ENCODE peak calls at places on chromosomes 6 and 20, in seven cellular contexts. I is ascending aorta, M is tibial nerve, D is heart left ventricle, X is DND-41, V is hepatocyte, B is uterus. E is an unnamed sample. For H3K4me1, the result is how much of the 10 kb centered on the place peaks cover.

GRCh38 chr20:62858059-62858458 is 3.6 kb downstream of the TCFL5 start:
- DNase-seq in I (no peak), M (no peak), D (no peak), X (no peak), V (no peak), B (no peak), E (no peak)

GRCh38 chr6:39029156-39030011 is 19.2 kb upstream of the GLP1R start:
- DNase-seq in I (no peak), M (no peak), D (no peak), X (peak), V (peak), B (no peak), E (peak)

GRCh38 chr20:18020931-18021330 is 36.8 kb downstream of the OVOL2 start:
- DNase-seq in I (no peak), M (no peak), D (no peak), X (no peak), V (no peak), B (no peak), E (no peak)

GRCh38 chr6:103280417-103280816 is 1579.3 kb downstream of the HACE1 start:
- DNase-seq in I (no peak), M (no peak), D (no peak), X (no peak), V (no peak), B (no peak), E (no peak)

GRCh38 chr6:52187098-52187497 is 923 bp downstream of the IL17A start:
- DNase-seq in I (no peak), M (no peak), D (no peak), X (no peak), V (no peak), B (no peak), E (no peak)

GRCh38 chr6:148316308-148316707 is 26.3 kb upstream of the SASH1 start:
- DNase-seq in I (no peak), M (no peak), D (no peak), X (no peak), V (no peak), B (no peak), E (no peak)

GRCh38 chr20:13458860-13459451 is 179.8 kb downstream of the TASP1 start:
- DNase-seq in I (no peak), M (peak), D (no peak), X (peak), V (peak), B (no peak), E (peak)

GRCh38 chr6:106486236-106486635 is 125.7 kb downstream of the CRYBG1 start:
- DNase-seq in I (no peak), M (no peak), D (no peak), X (no peak), V (no peak), B (no peak), E (no peak)

DNA sequence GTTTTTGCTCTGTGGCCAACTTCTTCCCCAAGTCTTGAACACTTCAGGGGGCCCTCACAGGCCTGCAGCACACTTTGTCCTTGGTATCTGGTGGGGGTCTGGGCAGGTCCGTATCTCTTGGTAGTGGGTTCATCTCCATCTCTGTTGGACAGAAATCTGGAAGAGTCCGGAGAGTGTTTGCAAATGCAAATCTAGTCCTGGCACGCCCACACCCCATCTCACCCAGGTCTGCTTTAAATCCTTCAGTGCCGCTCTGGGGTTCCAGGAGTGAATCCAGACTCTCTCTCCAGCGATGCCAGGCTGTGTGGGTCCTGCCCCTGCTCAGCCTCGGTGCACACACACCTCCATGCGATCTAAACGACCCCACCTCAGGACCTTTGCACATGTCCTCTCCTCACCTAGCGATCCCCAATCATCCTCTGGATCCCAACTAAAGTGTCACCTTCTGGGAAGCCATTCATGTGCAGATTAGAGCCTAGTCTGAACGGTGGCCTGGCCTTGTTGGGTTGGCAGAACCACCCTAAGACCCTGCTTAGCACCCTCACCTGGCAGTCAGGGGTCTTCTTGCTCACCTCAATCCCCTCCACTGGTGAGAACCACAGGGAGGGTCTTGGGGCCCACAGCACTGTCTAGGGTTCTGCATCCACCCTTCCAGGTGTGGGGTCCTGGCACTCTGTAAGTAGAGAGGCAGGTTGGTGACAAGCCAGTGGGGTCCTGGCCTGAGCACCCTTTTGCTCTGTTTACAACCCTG is 100.9 kb downstream of the SYCP2 start:
- DNase-seq in I (no peak), M (no peak), D (no peak), X (no peak), V (peak), B (no peak), E (no peak)
- H3K4me1 ChIP-seq in I (under half), M (under half), D (half or more), X (under half), V (under half), B (under half), E (under half)

GRCh38 chr6:77177470-77177869 is 285.8 kb downstream of the HTR1B start:
- DNase-seq in I (no peak), M (no peak), D (no peak), X (no peak), V (no peak), B (no peak), E (no peak)

GRCh38 chr6:77178821-77179220 is 284.5 kb downstream of the HTR1B start:
- DNase-seq in I (no peak), M (no peak), D (no peak), X (no peak), V (no peak), B (no peak), E (peak)

GRCh38 chr6:77172578-77172977 is 290.7 kb downstream of the HTR1B start:
- DNase-seq in I (no peak), M (no peak), D (no peak), X (no peak), V (no peak), B (no peak), E (no peak)

GRCh38 chr6:77173472-77174074 is 289.7 kb downstream of the HTR1B start:
- DNase-seq in I (no peak), M (no peak), D (no peak), X (no peak), V (no peak), B (no peak), E (peak)
- TF ChIP-seq CTCF in I (no peak), M (no peak), D (no peak), X (no peak), V (no peak), B (no peak), E (peak)

GRCh38 chr6:4606681-4607025 is 169.6 kb upstream of the CDYL start:
- DNase-seq in I (no peak), M (no peak), D (no peak), X (no peak), V (no peak), B (no peak), E (no peak)

GRCh38 chr6:4606016-4606415 is 170.2 kb upstream of the CDYL start:
- DNase-seq in I (no peak), M (no peak), D (no peak), X (no peak), V (no peak), B (no peak), E (no peak)

GRCh38 chr6:4607793-4608192 is 168.4 kb upstream of the CDYL start:
- DNase-seq in I (no peak), M (no peak), D (no peak), X (no peak), V (no peak), B (no peak), E (peak)

GRCh38 chr6:4608361-4609115 is 167.7 kb upstream of the CDYL start:
- DNase-seq in I (no peak), M (no peak), D (no peak), X (no peak), V (no peak), B (no peak), E (no peak)

DNA sequence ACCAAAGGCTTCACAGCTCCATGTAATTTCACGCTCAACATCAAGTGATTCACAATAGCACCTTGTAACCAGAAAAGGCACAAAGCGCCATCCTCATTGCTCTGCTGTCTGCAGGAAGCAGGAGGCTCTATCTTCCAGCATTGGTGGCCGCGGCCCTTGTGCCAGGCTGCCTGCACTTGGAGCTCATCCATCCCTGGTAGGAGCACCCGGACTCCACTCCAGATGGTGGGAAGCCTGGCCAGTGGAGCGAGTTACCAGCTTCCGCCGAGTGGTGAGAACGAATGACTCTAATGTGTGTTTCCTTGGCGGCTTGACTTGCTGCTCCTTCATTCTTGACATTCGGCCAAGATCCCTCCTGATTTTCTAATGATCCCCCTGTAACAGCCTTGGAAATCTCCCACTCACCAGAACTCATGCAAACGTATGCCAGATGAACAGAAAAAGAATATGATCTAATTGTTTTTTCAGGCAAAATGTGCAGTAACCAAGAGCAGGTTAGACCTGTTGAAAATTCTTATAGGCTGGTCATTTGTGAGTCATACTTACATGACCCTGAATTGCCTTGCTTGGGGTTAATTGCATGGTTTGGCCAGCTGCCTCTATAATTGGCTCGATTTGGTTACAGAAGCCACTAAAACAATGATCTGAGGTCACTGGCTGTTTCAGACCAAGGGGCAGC is 169.0 kb upstream of the CDYL start:
- DNase-seq in I (peak), M (peak), D (no peak), X (no peak), V (no peak), B (peak), E (no peak)
- H3K27ac ChIP-seq in I (peak), M (no peak), D (no peak), X (no peak), V (no peak), B (peak), E (no peak)

DNA sequence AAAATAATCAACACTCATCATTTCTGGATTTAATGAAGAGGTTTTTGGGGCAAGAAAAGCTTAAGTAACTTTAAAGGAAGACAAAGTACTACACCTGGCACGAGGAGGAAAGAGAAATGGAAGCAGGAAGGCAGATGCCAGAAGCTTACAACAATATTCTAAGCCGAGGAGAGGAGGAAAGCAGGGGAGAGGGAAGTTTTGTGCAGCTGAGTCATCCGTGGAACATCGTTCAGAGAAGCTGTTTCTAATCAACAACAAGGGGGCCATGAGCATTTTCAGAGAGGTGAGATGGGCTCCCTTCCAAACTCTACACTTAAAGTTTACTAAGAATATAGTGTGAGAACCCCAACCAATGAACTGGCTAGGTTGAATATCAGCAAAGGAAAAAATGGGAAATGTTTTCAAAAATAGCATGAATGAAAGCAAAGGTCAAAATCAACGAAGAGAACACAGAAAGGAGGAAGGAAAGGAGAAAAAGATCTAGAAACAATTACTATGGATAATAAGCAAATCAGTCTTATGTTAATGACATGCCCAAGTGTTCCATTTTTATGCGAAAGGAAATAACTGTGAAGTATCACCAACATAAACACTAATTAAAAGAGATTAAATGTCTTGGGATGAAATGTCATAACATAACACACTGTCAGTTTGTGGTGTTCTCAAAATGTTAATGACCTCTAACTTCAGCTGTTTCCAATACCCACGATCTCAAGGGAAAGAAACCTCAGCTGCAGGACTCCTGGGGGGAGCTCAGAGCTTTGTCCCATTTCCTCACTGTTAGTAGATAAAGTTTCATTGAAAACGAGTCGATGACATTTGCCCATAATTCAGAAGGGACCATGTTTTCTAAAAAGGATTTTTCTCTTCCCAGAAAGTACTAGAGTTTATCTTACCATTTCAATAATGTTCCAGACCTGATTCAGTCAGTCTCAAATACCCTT is 203.4 kb upstream of the STXBP5 start:
- DNase-seq in I (no peak), M (no peak), D (no peak), X (no peak), V (peak), B (no peak), E (no peak)
- H3K4me1 ChIP-seq in I (under half), M (under half), D (under half), X (under half), V (under half), B (under half), E (under half)

DNA sequence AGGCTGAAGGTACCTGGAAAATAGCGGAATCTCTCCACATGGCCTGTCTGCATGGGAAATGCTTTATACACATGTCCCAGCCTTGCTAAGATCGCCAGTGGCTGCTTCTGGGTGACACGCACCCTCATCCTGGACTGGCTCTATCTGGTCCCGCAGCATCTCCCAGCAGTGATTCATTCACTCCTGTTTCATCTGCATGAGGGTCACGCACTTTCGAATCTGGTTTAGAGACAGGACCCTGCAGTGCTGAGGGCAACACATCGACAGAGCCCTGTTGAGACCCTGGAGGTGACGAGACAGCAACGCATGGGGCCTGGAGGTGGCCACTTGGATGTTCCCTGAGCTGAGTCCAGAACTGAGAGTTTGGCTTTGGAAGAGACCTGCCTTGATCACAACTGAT is 136.5 kb downstream of the SMOC2 start:
- DNase-seq in I (peak), M (no peak), D (no peak), X (no peak), V (no peak), B (no peak), E (no peak)
- TF ChIP-seq CTCF in I (no peak), M (no peak), D (no peak), X (no peak), V (no peak), B (no peak), E (no peak)

DNA sequence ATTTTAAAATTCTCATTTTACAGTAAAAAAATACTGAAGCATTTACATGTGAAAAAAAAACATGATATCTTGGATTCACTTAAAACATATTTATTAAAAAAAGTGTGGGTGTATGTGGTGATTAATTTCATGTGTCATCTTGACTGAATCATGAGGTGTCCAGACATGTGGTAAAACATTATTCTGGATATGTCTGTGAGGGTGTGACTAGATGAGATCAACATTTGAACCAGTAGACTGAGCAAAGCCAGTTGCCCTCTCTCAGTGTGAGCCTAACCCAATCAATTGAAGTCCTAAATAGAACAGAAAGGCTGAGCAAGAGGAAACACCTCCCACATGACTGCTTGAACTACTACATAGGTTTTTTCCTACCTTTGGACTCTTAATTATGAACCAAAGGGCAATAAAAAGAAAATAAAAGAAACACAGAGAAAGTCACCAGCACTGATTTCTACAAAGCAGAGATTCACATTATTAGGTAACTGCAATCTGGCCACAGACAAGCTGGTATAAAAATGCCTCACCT is 90.5 kb upstream of the VGLL2 start:
- DNase-seq in I (no peak), M (no peak), D (no peak), X (no peak), V (no peak), B (no peak), E (no peak)
- H3K27ac ChIP-seq in I (no peak), M (no peak), D (no peak), X (no peak), V (no peak), B (no peak), E (no peak)

GRCh38 chr20:34055290-34055689 is 56.8 kb downstream of the EIF2S2 start:
- DNase-seq in I (no peak), M (no peak), D (no peak), X (no peak), V (no peak), B (no peak), E (peak)
- H3K4me1 ChIP-seq in I (under half), M (under half), D (half or more), X (under half), V (under half), B (under half), E (under half)

GRCh38 chr6:46657642-46658041 is 4.9 kb downstream of the SLC25A27 start:
- DNase-seq in I (no peak), M (no peak), D (no peak), X (no peak), V (no peak), B (no peak), E (no peak)

GRCh38 chr6:46652232-46652602 is 401 bp downstream of the CYP39A1 start:
- DNase-seq in I (no peak), M (no peak), D (no peak), X (no peak), V (peak), B (no peak), E (no peak)

GRCh38 chr6:46653439-46653942 is 716 bp downstream of the SLC25A27 start:
- DNase-seq in I (no peak), M (no peak), D (no peak), X (no peak), V (no peak), B (no peak), E (no peak)

GRCh38 chr6:46652603-46653438 is at the start of the genes CYP39A1 and SLC25A27:
- DNase-seq in I (peak), M (peak), D (peak), X (no peak), V (peak), B (peak), E (peak)

DNA sequence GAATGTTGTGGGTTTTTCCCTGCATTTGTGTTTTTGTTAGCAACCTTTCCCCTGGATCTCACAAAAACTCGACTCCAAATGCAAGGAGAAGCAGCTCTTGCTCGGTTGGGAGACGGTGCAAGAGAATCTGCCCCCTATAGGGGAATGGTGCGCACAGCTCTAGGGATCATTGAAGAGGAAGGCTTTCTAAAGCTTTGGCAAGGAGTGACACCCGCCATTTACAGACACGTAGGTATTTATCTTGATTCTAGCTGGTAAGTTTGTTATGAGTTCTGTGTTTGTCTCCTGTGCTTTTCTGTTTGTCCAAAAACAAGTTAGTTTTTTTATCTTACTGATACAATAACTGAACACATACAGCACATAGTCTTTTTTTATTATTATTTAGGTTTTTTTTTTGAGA is 3.0 kb downstream of the SLC25A27 start:
- DNase-seq in I (no peak), M (no peak), D (no peak), X (no peak), V (peak), B (no peak), E (peak)
- TF ChIP-seq CTCF in I (no peak), M (no peak), D (no peak), X (no peak), V (peak), B (no peak), E (peak)